ENCODE peak calls at places on chromosomes 16 and 17, in five cellular contexts. J is lower leg skin, K is cardiac muscle cell, A is GM23338, Q is AG09319. G is an unnamed sample.

GRCh38 chr17:41442772-41443171 is 2.0 kb upstream of the KRT38 start:
- DNase-seq in Q (no peak), A (no peak), K (peak), J (no peak), G (no peak)

GRCh38 chr16:88964636-88965035 is 12.4 kb downstream of the CBFA2T3 start:
- DNase-seq in J (no peak), Q (no peak), K (no peak), A (no peak), G (no peak)

GRCh38 chr16:66480265-66481080 is 53.4 kb downstream of the BEAN1 start:
- DNase-seq in Q (no peak), K (no peak), A (no peak), J (peak), G (no peak)

GRCh38 chr17:7191571-7192270 is 12.6 kb upstream of the ASGR1 start:
- DNase-seq in A (peak), K (peak), J (no peak), Q (no peak), G (peak)

GRCh38 chr16:18936727-18937340 is 10.6 kb upstream of the SMG1 start:
- DNase-seq in J (peak), Q (no peak), A (no peak), K (no peak), G (no peak)

GRCh38 chr17:35244345-35245195 is 1.7 kb downstream of the SLFN5 start:
- DNase-seq in K (peak), J (peak), Q (peak), A (peak), G (peak)

GRCh38 chr17:2593846-2594656 is 597 bp downstream of the PAFAH1B1 start:
- DNase-seq in K (peak), J (peak), Q (peak), A (peak), G (peak)

GRCh38 chr17:61475726-61476125 is 23.5 kb downstream of the TBX4 start:
- DNase-seq in Q (no peak), K (no peak), A (no peak), J (peak), G (no peak)

GRCh38 chr17:35315283-35315682 is 58.1 kb downstream of the SLFN11 start:
- DNase-seq in Q (peak), A (no peak), J (no peak), K (peak), G (no peak)

GRCh38 chr17:34703533-34703932 is 124.2 kb downstream of the TMEM132E start:
- DNase-seq in A (peak), J (peak), Q (no peak), K (peak), G (no peak)

GRCh38 chr16:58499615-58500328 is at the start of gene NDRG4:
- DNase-seq in A (peak), K (peak), Q (peak), J (peak), G (peak)

GRCh38 chr17:41474863-41475262 is 6.1 kb downstream of the KRT35 start:
- DNase-seq in A (no peak), K (no peak), Q (no peak), J (no peak), G (no peak)

GRCh38 chr16:1184156-1184868 is 31.4 kb downstream of the CACNA1H start:
- DNase-seq in K (no peak), J (no peak), A (no peak), Q (no peak), G (no peak)
- TF ChIP-seq CTCF in K (no peak), J (no peak), A (no peak), Q (no peak), G (no peak)

GRCh38 chr17:20944014-20944905 is 98.6 kb downstream of the USP22 start:
- DNase-seq in K (no peak), Q (no peak), J (no peak), A (peak), G (peak)
- TF ChIP-seq CTCF in K (no peak), Q (no peak), J (no peak), A (peak), G (peak)

GRCh38 chr16:4272114-4272954 is 489 bp downstream of the TFAP4 start:
- DNase-seq in J (peak), K (peak), A (peak), Q (no peak), G (peak)
- TF ChIP-seq CTCF in J (no peak), K (no peak), A (no peak), Q (no peak), G (no peak)

GRCh38 chr16:634996-635395 is 1.1 kb downstream of the METTL26 start:
- DNase-seq in K (no peak), Q (no peak), A (no peak), J (no peak), G (no peak)

GRCh38 chr16:635573-636205 is 416 bp downstream of the METTL26 start:
- DNase-seq in K (no peak), Q (no peak), A (no peak), J (no peak), G (no peak)

GRCh38 chr16:633336-634050 is 2.6 kb downstream of the METTL26 start:
- DNase-seq in Q (no peak), K (no peak), A (no peak), J (no peak), G (no peak)

GRCh38 chr16:632486-633335 is 1.9 kb downstream of the WFIKKN1 start:
- DNase-seq in K (no peak), Q (no peak), J (no peak), A (no peak), G (no peak)

DNA sequence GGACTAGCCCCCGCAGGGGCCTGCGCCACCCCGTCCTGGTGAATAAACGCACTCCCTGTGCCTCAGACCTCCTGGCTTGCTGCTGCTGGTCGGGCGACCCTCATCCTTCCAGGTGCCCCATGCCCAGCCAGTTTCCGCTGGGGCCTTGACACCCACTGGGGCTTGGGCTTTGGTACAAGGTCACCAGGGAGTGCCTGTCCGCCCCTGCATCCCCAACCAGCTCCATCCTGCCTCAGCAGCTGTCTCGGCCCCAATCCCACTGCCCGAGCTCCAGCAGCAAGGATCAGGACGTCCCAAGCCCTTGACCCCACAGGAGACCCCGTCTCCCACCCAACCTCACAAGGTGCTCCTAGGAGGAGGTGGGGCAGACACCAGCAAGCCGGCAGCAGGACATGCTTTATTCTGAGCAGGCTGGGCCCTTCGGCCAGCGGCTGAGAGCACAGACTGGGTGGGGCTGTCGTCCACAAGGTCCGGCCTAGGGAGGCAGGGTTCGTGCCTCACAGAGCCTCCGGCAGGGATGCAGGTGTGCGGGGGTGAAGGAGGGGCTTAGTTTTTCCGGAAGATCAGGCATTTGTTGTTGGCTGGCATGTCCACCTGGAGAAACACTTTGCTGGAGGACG is 1.9 kb downstream of the METTL26 start:
- DNase-seq in K (no peak), Q (no peak), A (no peak), J (no peak), G (no peak)
- TF ChIP-seq CTCF in K (no peak), Q (no peak), A (no peak), J (no peak), G (no peak)

GRCh38 chr17:16285646-16286008 is 67.6 kb downstream of the CENPV start:
- DNase-seq in Q (no peak), A (no peak), J (no peak), K (no peak), G (no peak)
- TF ChIP-seq CTCF in Q (peak), A (peak), J (no peak), K (peak), G (peak)

GRCh38 chr16:48054881-48055601 is 100.8 kb downstream of the ABCC12 start:
- DNase-seq in J (peak), Q (peak), A (peak), K (peak), G (peak)
- TF ChIP-seq CTCF in J (no peak), Q (peak), A (peak), K (peak), G (peak)

DNA sequence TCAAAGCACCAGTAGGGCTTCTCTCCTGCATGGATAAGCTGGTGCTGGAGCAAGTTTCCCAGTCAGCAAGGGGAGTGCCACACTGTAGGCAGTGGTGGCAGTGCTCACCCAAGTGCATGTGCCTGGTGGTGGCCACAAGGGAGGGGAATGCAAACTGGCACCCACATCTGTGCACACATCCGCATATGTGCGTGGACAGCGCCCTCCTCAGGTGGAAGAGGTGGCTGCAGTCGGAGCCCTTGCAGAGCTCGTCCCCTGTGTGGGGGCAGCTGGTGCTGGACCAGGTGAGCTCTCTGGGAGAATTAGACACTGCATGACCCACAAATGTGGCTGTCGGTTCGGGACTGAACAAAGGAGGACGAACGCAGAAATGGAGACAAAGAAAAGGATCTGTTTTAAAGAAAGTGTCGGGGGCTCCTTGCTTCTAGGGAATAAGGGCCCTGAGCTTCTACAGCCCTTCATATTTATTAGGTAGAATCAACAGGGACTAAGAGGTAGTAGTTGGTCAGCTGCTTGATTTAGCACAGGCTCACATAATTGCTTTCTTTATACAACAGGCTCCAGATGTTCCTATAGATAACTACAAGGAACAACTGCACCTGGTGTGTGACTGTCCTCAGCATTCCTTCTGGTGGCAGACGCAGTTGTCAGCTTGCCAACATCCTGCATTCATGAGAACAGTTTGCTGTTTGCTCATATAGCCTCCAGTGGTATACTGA is 5.3 kb upstream of the ZNF689 start:
- DNase-seq in K (peak), J (no peak), A (peak), Q (no peak), G (peak)
- TF ChIP-seq CTCF in K (peak), J (no peak), A (peak), Q (peak), G (peak)

G was measured in GM10248.